ENCODE peak calls at places on chromosomes 3 and 15, in four cellular contexts. R is suprapubic skin; J is Peyer's patch; V is CD8-positive, alpha-beta T cell. D is an unnamed sample.
A peak's percentile ranks its signal among the peaks of the same experiment; 100 is the strongest.

GRCh38 chr3:181941250-181941649 is 229.5 kb downstream of the SOX2 start:
- DNase-seq in R (no peak), J (no peak), V (no peak), D (no peak)

GRCh38 chr3:187987162-187987561 is 166.8 kb upstream of the LPP start:
- DNase-seq in R (no peak), J (no peak), V (no peak), D (no peak)

GRCh38 chr15:52557242-52557641 is 11.6 kb downstream of the ARPP19 start:
- DNase-seq in R (no peak), J (no peak), V (no peak), D (no peak)

GRCh38 chr3:133472242-133472641 is 72.4 kb downstream of the BFSP2 start:
- DNase-seq in R (no peak), J (no peak), V (no peak), D (no peak)

GRCh38 chr15:51051776-51052175 is 42.9 kb downstream of the TNFAIP8L3 start:
- DNase-seq in R (no peak), J (no peak), V (no peak), D (no peak)

GRCh38 chr15:78162038-78162437 is 12.9 kb downstream of the IDH3A start:
- DNase-seq in R (no peak), J (no peak), V (peak; percentile 79), D (peak; percentile 91)

GRCh38 chr15:48424076-48424475 is 92.8 kb downstream of the DUT start:
- DNase-seq in R (no peak), J (no peak), V (no peak), D (no peak)

GRCh38 chr3:42264399-42265058 is 1.5 kb downstream of the CCK start:
- DNase-seq in R (no peak), J (no peak), V (no peak), D (no peak)

GRCh38 chr3:112815981-112816380 is 30.7 kb downstream of the CD200R1L start:
- DNase-seq in R (no peak), J (no peak), V (no peak), D (no peak)

GRCh38 chr3:133401374-133402135 is 1.7 kb downstream of the BFSP2 start:
- DNase-seq in R (no peak), J (no peak), V (no peak), D (no peak)

GRCh38 chr15:65837301-65838283 is 31.7 kb upstream of the RAB11A start:
- DNase-seq in R (no peak), J (no peak), V (no peak), D (no peak)

GRCh38 chr15:45199136-45199810 is 11.5 kb upstream of the SHF start:
- DNase-seq in R (no peak), J (peak; percentile 53), V (peak; percentile 45), D (peak; percentile 51)

GRCh38 chr15:92936138-92936537 is 36.0 kb downstream of the CHD2 start:
- DNase-seq in R (no peak), J (no peak), V (no peak), D (no peak)
- H3K4me3 ChIP-seq in R (no peak overlapping the region), J (no peak overlapping the region), V (no peak overlapping the region), D (no peak overlapping the region)

DNA sequence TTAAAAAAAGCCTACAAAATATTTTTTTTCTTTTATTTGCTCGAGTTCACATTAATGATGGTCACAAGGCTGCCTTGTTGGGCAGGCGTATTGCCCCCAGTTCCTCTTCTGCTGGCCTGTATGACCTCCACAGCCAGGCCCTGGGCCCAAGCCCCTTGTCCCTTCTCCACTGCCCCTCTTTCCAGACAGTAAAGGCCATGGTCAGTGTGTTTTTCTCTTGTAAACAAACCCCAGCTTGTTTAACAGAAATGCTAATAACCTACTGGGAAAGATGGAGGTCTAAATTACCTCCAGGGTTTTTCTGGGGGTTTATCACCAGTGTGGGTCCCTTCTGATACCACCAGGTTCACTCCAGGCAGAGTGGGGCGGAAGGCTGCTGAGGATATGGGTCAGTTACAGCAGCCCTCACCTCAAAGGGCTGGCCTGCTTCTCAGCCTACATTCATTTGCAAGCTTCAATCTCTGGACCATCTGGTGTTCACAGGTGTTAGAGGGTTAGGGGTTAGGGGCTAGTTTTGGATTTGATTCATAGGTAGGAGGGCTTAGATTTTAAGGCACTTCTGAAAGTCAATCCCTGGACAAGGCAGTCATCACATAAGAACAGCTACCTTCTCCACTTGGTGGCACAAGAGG is 2.0 kb upstream of the MANF start:
- DNase-seq in R (peak; percentile 32), J (no peak), V (no peak), D (no peak)
- H3K4me3 ChIP-seq in R (no peak overlapping the region), J (no peak overlapping the region), V (no peak overlapping the region), D (no peak overlapping the region)

DNA sequence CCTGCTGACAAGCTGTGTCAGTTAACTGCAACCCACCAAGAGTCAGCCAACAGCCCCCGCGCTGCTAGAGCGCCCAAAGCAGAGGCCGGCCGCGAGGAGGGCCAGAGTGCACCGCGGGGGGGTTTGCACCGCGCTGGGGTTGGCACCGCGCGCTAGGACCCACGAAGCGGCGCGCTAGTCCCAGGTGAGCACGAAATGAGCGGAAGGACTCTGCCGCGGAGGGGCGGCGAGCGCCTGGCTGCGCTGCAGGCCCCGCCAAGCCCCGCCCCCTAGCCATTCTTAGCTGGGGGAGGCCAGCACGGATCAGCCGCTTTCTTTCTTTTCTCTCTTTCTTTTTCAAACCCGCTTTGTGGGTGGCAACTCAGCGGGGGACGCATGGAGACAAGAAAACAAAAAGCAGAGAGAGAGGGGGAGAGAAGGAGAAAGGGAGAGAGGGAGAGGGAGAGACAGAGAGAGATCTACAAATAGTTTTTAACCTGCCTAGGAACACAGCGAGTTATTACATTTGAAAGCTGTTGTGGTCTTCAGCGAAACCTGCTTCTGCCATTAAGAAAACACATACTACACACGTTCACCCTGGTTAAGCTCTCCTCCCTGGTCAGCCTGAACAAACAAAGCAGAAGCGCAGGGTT is 6.9 kb upstream of the FOXB1 start:
- DNase-seq in R (no peak), J (no peak), V (peak; percentile 54), D (peak; percentile 79)
- H3K4me3 ChIP-seq in R (no peak overlapping the region), J (peak overlapping the region; percentile 28), V (peak overlapping the region; percentile 22), D (peak overlapping the region; percentile 51)

GRCh38 chr3:190105876-190106275 is 14.8 kb downstream of the P3H2 start:
- DNase-seq in R (no peak), J (no peak), V (no peak), D (no peak)

GRCh38 chr3:190097025-190097424 is 23.7 kb downstream of the P3H2 start:
- DNase-seq in R (no peak), J (no peak), V (no peak), D (no peak)

GRCh38 chr3:190097617-190098016 is 23.1 kb downstream of the P3H2 start:
- DNase-seq in R (no peak), J (no peak), V (no peak), D (no peak)

GRCh38 chr3:190099099-190099498 is 21.6 kb downstream of the P3H2 start:
- DNase-seq in R (no peak), J (no peak), V (no peak), D (no peak)

DNA sequence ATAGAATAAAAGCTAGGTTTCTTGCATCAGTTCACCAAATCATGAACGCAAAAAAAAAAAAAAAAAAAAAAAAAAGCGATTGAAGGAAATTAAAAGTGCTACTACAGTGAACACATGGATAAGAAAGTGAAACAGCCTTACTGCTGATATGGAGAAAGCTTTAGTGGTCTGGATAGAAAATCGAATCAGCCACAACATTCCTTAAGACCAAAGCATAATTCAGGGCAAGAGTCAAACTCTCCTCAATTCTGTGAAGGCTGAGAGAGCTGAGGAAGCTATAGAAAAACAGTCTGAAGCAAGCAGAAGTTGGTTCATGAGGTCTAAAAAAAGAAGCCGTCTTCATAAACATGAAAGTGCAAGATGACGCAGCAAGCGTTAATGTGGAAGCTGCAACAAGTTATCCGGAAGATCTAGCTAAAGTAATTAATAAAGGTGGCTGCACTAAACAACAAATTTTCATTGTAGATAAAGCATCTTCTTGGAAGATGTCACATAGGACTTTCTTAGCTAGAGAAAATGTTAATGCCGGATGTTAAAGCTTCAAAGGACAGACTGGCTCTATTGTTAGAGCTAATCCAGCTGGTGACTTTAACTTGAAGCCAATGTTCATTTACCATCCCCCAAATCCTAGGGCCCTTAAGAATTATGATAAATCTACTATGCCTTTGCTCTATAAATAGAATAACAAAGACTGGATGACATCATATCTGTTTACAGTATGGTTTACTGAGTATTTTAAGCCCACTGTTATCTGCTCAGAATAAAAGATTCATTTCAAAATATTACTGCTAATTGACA is 19.2 kb downstream of the P3H2 start:
- DNase-seq in R (no peak), J (no peak), V (no peak), D (no peak)
- H3K4me3 ChIP-seq in R (peak overlapping the region; percentile 15), J (no peak overlapping the region), V (no peak overlapping the region), D (no peak overlapping the region)